ENCODE peak calls at places on chromosomes 11 and 22, in six cellular contexts. S is stimulated activated CD4-positive, alpha-beta T cell treated with anti-CD3 and anti-CD28 coated beads, Interleukin-1b, Interleukin-23, amount 100 ng/mL, for 48 hours; X is SW480; L is activated T-cell treated with anti-CD3 and anti-CD28 coated beads, Interleukin-2, amount 50 U/mL, for 1 hour; F is Caco-2; U is RPMI8226. O is an unnamed sample.

GRCh38 chr11:118056806-118057205 is 20.1 kb upstream of the TMPRSS4 start:
- DNase-seq in U (no peak), F (no peak), S (no peak), X (no peak), L (no peak), O (no peak)

GRCh38 chr11:31820438-31820818 is 9.3 kb upstream of the PAX6 start:
- DNase-seq in S (no peak), L (no peak), X (no peak), F (no peak), U (no peak), O (no peak)

GRCh38 chr22:36368359-36368983 is 19.3 kb downstream of the MYH9 start:
- DNase-seq in U (peak), X (peak), F (peak), L (peak), S (peak), O (peak)

GRCh38 chr11:8756201-8756600 is 73.6 kb downstream of the RPL27A start:
- DNase-seq in L (no peak), S (no peak), U (no peak), F (no peak), X (no peak), O (no peak)

GRCh38 chr11:83070044-83070877 is 1.4 kb downstream of the RAB30 start:
- DNase-seq in S (no peak), F (peak), L (no peak), X (no peak), U (no peak), O (peak)

GRCh38 chr22:39877079-39877682 is 16.4 kb downstream of the ENTHD1 start:
- DNase-seq in S (no peak), F (no peak), L (no peak), U (no peak), X (no peak), O (no peak)

GRCh38 chr11:6418199-6418957 is 516 bp downstream of the APBB1 start:
- DNase-seq in S (no peak), F (no peak), L (no peak), X (no peak), U (no peak), O (no peak)

GRCh38 chr11:94275961-94276360 is 28.4 kb upstream of the IZUMO1R start:
- DNase-seq in L (no peak), F (no peak), U (no peak), S (no peak), X (no peak), O (no peak)

GRCh38 chr22:20421507-20421874 is 16.1 kb downstream of the SCARF2 start:
- DNase-seq in S (no peak), F (no peak), U (no peak), L (no peak), X (no peak), O (no peak)

GRCh38 chr11:93668171-93668570 is 6.7 kb downstream of the CEP295 start:
- DNase-seq in S (no peak), U (no peak), F (no peak), X (no peak), L (no peak), O (no peak)

GRCh38 chr11:45470151-45471001 is 184.2 kb upstream of the SYT13 start:
- DNase-seq in F (no peak), L (no peak), X (no peak), U (no peak), S (no peak), O (no peak)

GRCh38 chr11:104529916-104530315 is 366.0 kb upstream of the PDGFD start:
- DNase-seq in L (no peak), S (no peak), X (no peak), F (no peak), U (no peak), O (no peak)

GRCh38 chr11:74048993-74049392 is 40.1 kb upstream of the UCP3 start:
- DNase-seq in X (no peak), U (no peak), S (no peak), L (no peak), F (no peak), O (no peak)

GRCh38 chr11:27545946-27546345 is 39.4 kb upstream of the LIN7C start:
- DNase-seq in F (no peak), L (no peak), S (no peak), X (no peak), U (no peak), O (no peak)

GRCh38 chr11:117316197-117316961 is at the start of gene BACE1:
- DNase-seq in X (peak), U (no peak), F (peak), L (no peak), S (peak), O (peak)

GRCh38 chr22:39530692-39531331 is 1.7 kb downstream of the RPS19BP1 start:
- DNase-seq in F (peak), S (no peak), U (no peak), X (no peak), L (no peak), O (no peak)

GRCh38 chr11:77407613-77408012 is 66.3 kb downstream of the PAK1 start:
- DNase-seq in L (no peak), U (peak), F (no peak), S (no peak), X (peak), O (peak)

GRCh38 chr11:94773842-94774241 is 5.7 kb downstream of the AMOTL1 start:
- DNase-seq in F (no peak), L (no peak), S (no peak), U (no peak), X (no peak), O (no peak)